ENCODE peak calls at places on chromosomes 13 and 19, in seven cellular contexts. One of them, this sample, is unnamed. For H3K4me1, the result is how much of the 10 kb centered on the place peaks cover.

GRCh38 chr13:82797876-82798275 is 1084.4 kb downstream of the SLITRK1 start:
- DNase-seq in astrocyte: no peak
- DNase-seq in left lung: no peak
- DNase-seq in cardiac muscle cell: no peak
- DNase-seq in PC-9: no peak
- DNase-seq in psoas muscle: no peak
- DNase-seq in colonic mucosa: no peak
- DNase-seq in this sample: no peak

GRCh38 chr19:7191946-7192691 is 102.1 kb downstream of the INSR start:
- DNase-seq in psoas muscle: no peak
- DNase-seq in astrocyte: no peak
- DNase-seq in left lung: no peak
- DNase-seq in colonic mucosa: no peak
- DNase-seq in cardiac muscle cell: no peak
- DNase-seq in PC-9: no peak
- DNase-seq in this sample: no peak

GRCh38 chr13:73832203-73832602 is 302.0 kb downstream of the KLF12 start:
- DNase-seq in psoas muscle: no peak
- DNase-seq in cardiac muscle cell: no peak
- DNase-seq in colonic mucosa: no peak
- DNase-seq in astrocyte: no peak
- DNase-seq in PC-9: no peak
- DNase-seq in left lung: no peak
- DNase-seq in this sample: no peak

GRCh38 chr19:39752390-39752789 is 14.6 kb upstream of the CLC start:
- DNase-seq in colonic mucosa: no peak
- DNase-seq in cardiac muscle cell: no peak
- DNase-seq in left lung: no peak
- DNase-seq in psoas muscle: no peak
- DNase-seq in astrocyte: no peak
- DNase-seq in PC-9: no peak
- DNase-seq in this sample: no peak

GRCh38 chr19:55089279-55089944 is 13.7 kb downstream of the EPS8L1 start:
- DNase-seq in colonic mucosa: no peak
- DNase-seq in left lung: no peak
- DNase-seq in cardiac muscle cell: no peak
- DNase-seq in psoas muscle: no peak
- DNase-seq in PC-9: peak
- DNase-seq in astrocyte: no peak
- DNase-seq in this sample: no peak

GRCh38 chr19:34995551-34995950 is 4.6 kb upstream of the GRAMD1A start:
- DNase-seq in cardiac muscle cell: no peak
- DNase-seq in colonic mucosa: peak
- DNase-seq in PC-9: no peak
- DNase-seq in left lung: no peak
- DNase-seq in psoas muscle: no peak
- DNase-seq in astrocyte: no peak
- DNase-seq in this sample: no peak

GRCh38 chr19:36564391-36564790 is 8.7 kb downstream of the ZNF529 start:
- DNase-seq in left lung: no peak
- DNase-seq in PC-9: no peak
- DNase-seq in psoas muscle: no peak
- DNase-seq in astrocyte: peak
- DNase-seq in cardiac muscle cell: no peak
- DNase-seq in colonic mucosa: no peak
- DNase-seq in this sample: no peak

GRCh38 chr13:50080158-50080855 is 65.1 kb downstream of the KCNRG start:
- DNase-seq in PC-9: no peak
- DNase-seq in astrocyte: peak
- DNase-seq in colonic mucosa: peak
- DNase-seq in left lung: no peak
- DNase-seq in cardiac muscle cell: peak
- DNase-seq in psoas muscle: no peak
- DNase-seq in this sample: no peak

GRCh38 chr13:65697843-65698242 is 1532.3 kb downstream of the PCDH9 start:
- DNase-seq in astrocyte: no peak
- DNase-seq in PC-9: no peak
- DNase-seq in colonic mucosa: no peak
- DNase-seq in cardiac muscle cell: no peak
- DNase-seq in left lung: no peak
- DNase-seq in psoas muscle: no peak
- DNase-seq in this sample: no peak

GRCh38 chr13:21338156-21338555 is 120.9 kb downstream of the ZDHHC20 start:
- DNase-seq in cardiac muscle cell: no peak
- DNase-seq in PC-9: no peak
- DNase-seq in psoas muscle: no peak
- DNase-seq in left lung: no peak
- DNase-seq in colonic mucosa: no peak
- DNase-seq in astrocyte: no peak
- DNase-seq in this sample: no peak

GRCh38 chr13:52599037-52599852 is 43.0 kb upstream of the HNRNPA1L2 start:
- DNase-seq in colonic mucosa: no peak
- DNase-seq in cardiac muscle cell: no peak
- DNase-seq in PC-9: no peak
- DNase-seq in psoas muscle: no peak
- DNase-seq in left lung: no peak
- DNase-seq in astrocyte: peak
- DNase-seq in this sample: no peak

GRCh38 chr19:14052470-14052869 is 9.4 kb downstream of the PALM3 start:
- DNase-seq in left lung: no peak
- DNase-seq in PC-9: no peak
- DNase-seq in astrocyte: no peak
- DNase-seq in colonic mucosa: no peak
- DNase-seq in cardiac muscle cell: no peak
- DNase-seq in psoas muscle: no peak
- DNase-seq in this sample: no peak

GRCh38 chr19:17248011-17248776 is 2.5 kb upstream of the NR2F6 start:
- DNase-seq in cardiac muscle cell: no peak
- DNase-seq in colonic mucosa: peak
- DNase-seq in psoas muscle: no peak
- DNase-seq in PC-9: peak
- DNase-seq in astrocyte: no peak
- DNase-seq in left lung: no peak
- DNase-seq in this sample: peak

DNA sequence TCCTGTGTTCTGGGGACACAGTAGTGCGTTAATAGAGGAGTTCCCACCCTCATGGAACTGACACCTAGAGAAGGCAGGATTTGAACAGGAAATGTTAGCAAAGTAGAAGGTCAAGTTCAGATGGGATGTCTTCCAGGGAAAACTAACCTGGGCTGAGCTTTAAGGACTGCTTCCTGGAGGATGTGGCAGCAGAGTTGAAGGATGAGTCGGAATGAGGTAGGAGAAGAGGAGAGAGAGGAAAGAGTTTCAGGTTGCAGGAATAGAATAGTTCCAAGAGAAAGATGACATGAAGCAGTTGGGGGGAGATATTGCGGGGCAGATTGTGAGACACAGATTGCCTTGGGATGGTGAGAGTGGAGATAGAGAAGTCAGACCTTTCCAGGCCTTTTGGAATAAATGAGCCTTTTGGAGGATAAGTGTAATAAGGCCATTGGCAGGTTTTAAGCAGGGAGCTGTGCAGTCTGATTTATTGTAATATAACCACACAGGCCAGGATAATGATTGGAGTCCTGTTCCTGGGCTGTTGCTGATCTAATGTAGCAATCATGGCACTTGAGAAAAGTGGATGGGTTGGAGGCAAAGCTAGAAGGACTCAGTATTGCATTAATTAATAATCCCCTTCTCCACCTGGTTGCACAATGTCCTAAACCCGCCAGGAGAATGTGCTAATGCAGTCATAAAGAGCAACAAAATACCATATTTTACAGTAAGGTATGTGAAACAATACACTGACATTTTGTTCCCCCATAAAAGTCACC is 205.4 kb downstream of the SHISA2 start:
- DNase-seq in psoas muscle: no peak
- DNase-seq in cardiac muscle cell: no peak
- DNase-seq in left lung: no peak
- DNase-seq in PC-9: no peak
- DNase-seq in colonic mucosa: no peak
- DNase-seq in astrocyte: no peak
- DNase-seq in this sample: no peak
- H3K27ac ChIP-seq in psoas muscle: no peak
- H3K27ac ChIP-seq in cardiac muscle cell: no peak
- H3K27ac ChIP-seq in left lung: no peak
- H3K27ac ChIP-seq in PC-9: no peak
- H3K27ac ChIP-seq in colonic mucosa: no peak
- H3K27ac ChIP-seq in astrocyte: no peak
- H3K27ac ChIP-seq in this sample: no peak

DNA sequence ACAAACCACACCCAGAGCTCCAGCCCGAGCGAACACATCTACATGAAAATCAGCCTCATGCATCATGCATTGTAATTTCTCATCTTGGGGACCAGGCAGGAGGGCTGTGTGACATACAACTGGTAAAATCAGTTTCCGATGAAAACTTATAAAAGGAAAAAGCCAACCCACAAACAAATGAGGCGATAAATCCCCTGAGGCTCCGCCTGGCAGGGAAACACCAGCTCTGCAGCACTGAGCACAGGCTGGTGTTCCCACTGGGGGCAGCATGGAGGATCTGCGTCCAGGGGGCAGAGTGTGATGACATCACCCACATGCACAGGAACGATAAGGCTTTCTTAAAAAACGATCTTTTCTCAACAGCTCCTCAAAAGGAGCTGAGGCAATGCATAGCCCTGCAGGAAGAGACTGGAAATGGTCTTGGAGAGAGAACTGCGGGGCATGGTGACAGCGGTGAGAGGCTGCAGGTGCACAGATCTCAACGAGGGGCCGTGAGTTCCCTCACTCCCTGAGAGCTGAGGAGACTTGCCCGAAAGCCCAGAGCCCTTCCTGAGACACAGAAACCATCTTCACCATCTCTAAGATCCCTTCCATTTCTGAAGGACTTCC is 24.6 kb downstream of the SH3GL1 start:
- DNase-seq in PC-9: peak
- DNase-seq in left lung: no peak
- DNase-seq in psoas muscle: no peak
- DNase-seq in cardiac muscle cell: no peak
- DNase-seq in colonic mucosa: no peak
- DNase-seq in astrocyte: peak
- DNase-seq in this sample: no peak
- TF ChIP-seq CTCF in PC-9: no peak
- TF ChIP-seq CTCF in left lung: no peak
- TF ChIP-seq CTCF in psoas muscle: peak
- TF ChIP-seq CTCF in cardiac muscle cell: peak
- TF ChIP-seq CTCF in colonic mucosa: peak
- TF ChIP-seq CTCF in astrocyte: peak
- TF ChIP-seq CTCF in this sample: no peak

DNA sequence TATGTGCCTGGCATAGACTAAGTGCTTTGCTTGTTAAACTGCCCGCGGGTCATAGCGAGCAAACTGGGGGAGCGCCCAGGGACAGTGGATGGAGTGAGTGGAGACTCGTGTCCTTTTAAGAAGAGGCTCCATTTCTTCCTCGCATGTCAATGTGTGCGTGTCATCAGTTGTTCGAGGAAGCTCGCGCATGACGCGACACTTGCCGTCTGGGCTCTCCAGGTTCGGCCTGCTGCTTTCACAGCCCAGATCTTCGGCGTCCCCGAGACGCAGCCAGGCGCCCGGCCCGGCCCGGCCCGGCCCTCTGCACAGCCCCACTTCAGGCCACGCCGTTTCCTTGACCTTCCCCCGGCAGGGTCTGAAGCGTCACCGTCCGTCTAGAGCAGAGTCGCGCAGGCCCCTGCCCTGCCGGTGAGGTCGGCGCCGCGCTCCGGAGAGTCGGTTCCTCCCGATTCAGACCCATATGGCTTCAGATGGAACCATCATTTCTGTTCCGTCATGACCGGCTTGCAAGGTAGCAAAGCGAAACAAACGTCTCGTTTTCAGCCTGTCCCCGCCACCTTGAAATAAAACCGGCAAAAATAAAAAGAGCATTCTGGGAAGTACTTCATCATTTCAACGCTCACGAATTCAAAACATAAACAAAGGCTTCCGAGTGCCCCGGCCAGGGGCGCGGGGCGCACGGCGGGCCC is 604 bp upstream of the ARHGEF7 start:
- DNase-seq in cardiac muscle cell: peak
- DNase-seq in colonic mucosa: no peak
- DNase-seq in left lung: no peak
- DNase-seq in astrocyte: peak
- DNase-seq in PC-9: no peak
- DNase-seq in psoas muscle: peak
- DNase-seq in this sample: no peak
- H3K4me1 ChIP-seq in cardiac muscle cell: under half
- H3K4me1 ChIP-seq in colonic mucosa: under half
- H3K4me1 ChIP-seq in left lung: under half
- H3K4me1 ChIP-seq in astrocyte: under half
- H3K4me1 ChIP-seq in PC-9: under half
- H3K4me1 ChIP-seq in psoas muscle: under half
- H3K4me1 ChIP-seq in this sample: under half

DNA sequence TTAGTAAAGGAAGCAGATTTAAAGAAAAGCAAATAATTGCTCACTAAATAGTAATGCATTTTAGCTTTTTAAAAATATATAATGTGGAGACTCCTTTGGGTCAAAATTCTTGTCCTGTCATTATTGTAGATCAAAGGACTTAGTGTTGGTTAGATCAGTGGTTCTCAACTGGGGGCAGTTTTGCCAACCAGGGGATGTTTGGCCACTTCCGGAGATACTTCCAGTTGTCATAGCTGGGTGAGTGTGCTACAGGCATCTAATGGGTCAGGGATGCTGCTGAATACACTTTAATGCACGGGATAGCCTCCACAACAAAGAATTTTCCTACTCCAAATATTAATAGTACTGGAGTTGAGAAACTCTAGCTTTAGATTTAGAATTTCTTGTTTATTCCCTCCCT is 126.8 kb downstream of the LMO7 start:
- DNase-seq in psoas muscle: no peak
- DNase-seq in colonic mucosa: no peak
- DNase-seq in PC-9: no peak
- DNase-seq in left lung: no peak
- DNase-seq in cardiac muscle cell: no peak
- DNase-seq in astrocyte: no peak
- DNase-seq in this sample: no peak
- H3K27ac ChIP-seq in psoas muscle: peak
- H3K27ac ChIP-seq in colonic mucosa: peak
- H3K27ac ChIP-seq in PC-9: peak
- H3K27ac ChIP-seq in left lung: peak
- H3K27ac ChIP-seq in cardiac muscle cell: no peak
- H3K27ac ChIP-seq in astrocyte: no peak
- H3K27ac ChIP-seq in this sample: no peak

DNA sequence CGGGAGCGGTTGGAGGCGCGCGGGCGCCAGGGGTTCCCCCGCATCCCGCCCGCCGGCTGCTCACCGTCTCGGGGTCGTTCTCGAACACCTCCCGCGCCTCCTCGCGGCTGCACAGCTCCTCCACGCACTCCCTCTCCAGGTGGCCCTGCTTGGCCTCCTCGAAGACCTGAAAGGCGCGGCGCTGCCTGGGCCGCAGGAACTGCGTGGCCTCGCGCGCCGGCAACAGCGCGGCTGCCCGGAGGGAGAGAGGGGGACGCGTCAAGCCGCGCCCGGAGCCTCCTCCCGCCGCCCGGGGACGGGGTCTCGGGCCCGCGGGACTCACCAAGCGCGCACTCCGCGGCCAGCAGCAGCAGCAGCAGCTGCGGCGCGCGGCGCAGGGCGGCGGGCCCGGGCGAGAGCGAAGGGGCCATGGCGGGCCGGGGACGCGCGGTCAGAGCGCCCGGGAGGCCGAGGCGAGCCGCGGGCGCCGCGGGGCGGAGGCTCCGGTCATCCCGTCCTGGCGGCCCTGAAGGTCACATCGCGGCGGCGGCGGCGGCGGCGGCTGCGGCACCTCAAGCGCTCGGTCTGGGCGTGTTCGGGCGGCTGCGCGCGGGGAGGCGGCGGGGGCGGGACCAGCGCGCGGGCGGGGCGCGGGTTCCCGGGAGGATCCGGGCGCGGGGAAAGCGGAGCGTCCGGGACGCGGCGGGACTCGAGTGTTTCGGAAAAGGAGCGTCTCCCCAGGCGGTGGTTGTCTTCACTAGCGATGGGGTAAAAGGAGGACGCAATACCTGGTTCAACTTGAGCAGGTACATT is at the start of gene GAS6:
- DNase-seq in cardiac muscle cell: peak
- DNase-seq in left lung: no peak
- DNase-seq in PC-9: no peak
- DNase-seq in colonic mucosa: peak
- DNase-seq in astrocyte: no peak
- DNase-seq in psoas muscle: peak
- DNase-seq in this sample: peak
- TF ChIP-seq CTCF in cardiac muscle cell: peak
- TF ChIP-seq CTCF in left lung: no peak
- TF ChIP-seq CTCF in PC-9: no peak
- TF ChIP-seq CTCF in colonic mucosa: no peak
- TF ChIP-seq CTCF in astrocyte: no peak
- TF ChIP-seq CTCF in psoas muscle: peak
- TF ChIP-seq CTCF in this sample: no peak